ENCODE peak calls at places on chromosomes 16 and 17, in nine cellular contexts. B, O, H, C, Y, N, F, U and W are unnamed samples.

GRCh38 chr16:1089439-1089821 is 6.6 kb downstream of the C1QTNF8 start:
- DNase-seq in B (no peak), O (no peak), H (no peak), C (no peak), Y (no peak), N (no peak), F (peak; percentile 59), U (no peak), W (no peak)

GRCh38 chr17:80621335-80622169 is 76.9 kb downstream of the RPTOR start:
- DNase-seq in B (no peak), O (no peak), H (no peak), C (no peak), Y (no peak), N (no peak), F (no peak), U (no peak), W (no peak)

GRCh38 chr17:39483506-39483905 is 22.2 kb downstream of the CDK12 start:
- DNase-seq in B (no peak), O (no peak), H (no peak), C (no peak), Y (no peak), N (no peak), F (no peak), U (no peak), W (no peak)

GRCh38 chr17:79006001-79006400 is 3.6 kb downstream of the CANT1 start:
- DNase-seq in B (no peak), O (no peak), H (no peak), C (no peak), Y (no peak), N (no peak), F (no peak), U (no peak), W (no peak)

GRCh38 chr17:4313482-4314114 is 49.8 kb upstream of the ANKFY1 start:
- DNase-seq in B (no peak), O (no peak), H (no peak), C (no peak), Y (no peak), N (no peak), F (no peak), U (no peak), W (no peak)

GRCh38 chr16:76265434-76266045 is 11.7 kb upstream of the CNTNAP4 start:
- DNase-seq in B (peak; percentile 31), O (no peak), H (no peak), C (peak; percentile 57), Y (no peak), N (no peak), F (no peak), U (no peak), W (no peak)

GRCh38 chr17:48637323-48638260 is 11.4 kb upstream of the HOXB9 start:
- DNase-seq in B (no peak), O (no peak), H (no peak), C (no peak), Y (no peak), N (no peak), F (no peak), U (no peak), W (no peak)

GRCh38 chr17:17344507-17345293 is 41.5 kb downstream of the NT5M start:
- DNase-seq in B (peak; percentile 3), O (no peak), H (peak; percentile 42), C (no peak), Y (no peak), N (no peak), F (no peak), U (peak; percentile 25), W (no peak)

GRCh38 chr16:85087899-85088569 is 24.2 kb downstream of the CIBAR2 start:
- DNase-seq in B (no peak), O (no peak), H (no peak), C (no peak), Y (no peak), N (no peak), F (no peak), U (no peak), W (no peak)

GRCh38 chr16:31568577-31569359 is 41.1 kb downstream of the AHSP start:
- DNase-seq in B (no peak), O (peak; percentile 66), H (no peak), C (no peak), Y (no peak), N (no peak), F (peak; percentile 16), U (peak; percentile 65), W (no peak)

GRCh38 chr17:7589204-7589868 is 558 bp downstream of the SOX15 start:
- DNase-seq in B (peak; percentile 84), O (peak; percentile 96), H (peak; percentile 92), C (peak; percentile 80), Y (peak; percentile 89), N (no peak), F (peak; percentile 87), U (peak; percentile 86), W (peak; percentile 70)

DNA sequence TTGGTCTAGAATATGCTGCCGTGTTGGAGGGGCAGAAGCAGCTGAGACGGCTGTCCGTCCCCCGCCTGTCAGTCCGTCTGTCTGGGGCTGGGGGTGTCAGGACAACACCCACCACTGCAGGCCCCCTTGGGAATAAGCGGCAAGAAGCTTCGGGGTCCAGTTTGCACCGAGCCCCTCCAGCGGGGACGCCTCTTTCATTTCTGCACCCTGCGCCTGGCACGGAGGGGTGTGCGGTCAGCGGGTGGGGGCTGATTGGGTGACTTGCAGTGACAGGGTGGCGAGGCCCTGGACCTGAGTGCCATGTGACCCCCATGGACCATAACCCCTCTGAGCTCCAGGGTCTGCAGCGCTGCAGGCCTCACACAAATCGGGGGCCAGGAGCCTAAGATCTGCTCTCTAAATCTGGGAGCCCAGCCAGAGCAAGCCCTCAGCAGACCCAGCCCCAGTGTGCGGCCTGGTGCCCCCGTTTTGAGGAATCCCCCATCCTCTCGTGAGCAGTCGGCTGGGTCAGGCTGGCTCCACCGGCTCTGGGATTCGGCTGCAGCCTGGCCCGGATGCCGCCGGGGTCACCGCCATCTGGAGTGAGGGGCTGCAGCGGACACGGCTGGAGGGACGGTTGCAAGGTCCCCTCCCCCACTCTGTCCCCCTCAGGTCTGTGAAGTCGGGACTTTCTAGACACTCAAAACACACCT is 8.3 kb downstream of the CBFA2T3 start:
- DNase-seq in B (no peak), O (no peak), H (no peak), C (no peak), Y (no peak), N (no peak), F (no peak), U (no peak), W (no peak)
- H3K36me3 ChIP-seq in B (no peaks in the 10 kb centered on the region), O (no peaks in the 10 kb centered on the region), H (no peaks in the 10 kb centered on the region), C (no peaks in the 10 kb centered on the region), Y (no peaks in the 10 kb centered on the region), N (no peaks in the 10 kb centered on the region), F (no peaks in the 10 kb centered on the region), U (no peaks in the 10 kb centered on the region), W (no peaks in the 10 kb centered on the region)

GRCh38 chr17:76752006-76752405 is 14.1 kb downstream of the MFSD11 start:
- DNase-seq in B (no peak), O (no peak), H (no peak), C (no peak), Y (no peak), N (no peak), F (no peak), U (no peak), W (peak; percentile 49)
- H3K4me3 ChIP-seq in B (no peak overlapping the region), O (no peak overlapping the region), H (no peak overlapping the region), C (no peak overlapping the region), Y (no peak overlapping the region), N (no peak overlapping the region), F (no peak overlapping the region), U (no peak overlapping the region), W (no peak overlapping the region)

GRCh38 chr17:57885148-57885915 is 35.5 kb upstream of the MRPS23 start:
- DNase-seq in B (no peak), O (no peak), H (no peak), C (no peak), Y (no peak), N (no peak), F (no peak), U (no peak), W (no peak)

GRCh38 chr17:57879437-57880085 is 29.7 kb upstream of the MRPS23 start:
- DNase-seq in B (peak; percentile 72), O (no peak), H (no peak), C (no peak), Y (no peak), N (no peak), F (no peak), U (no peak), W (no peak)

GRCh38 chr17:57880086-57880456 is 30.2 kb upstream of the MRPS23 start:
- DNase-seq in B (no peak), O (no peak), H (no peak), C (no peak), Y (no peak), N (no peak), F (no peak), U (no peak), W (no peak)

GRCh38 chr17:57881143-57881542 is 31.3 kb upstream of the MRPS23 start:
- DNase-seq in B (peak; percentile 71), O (no peak), H (no peak), C (no peak), Y (peak; percentile 28), N (peak; percentile 44), F (no peak), U (no peak), W (no peak)

GRCh38 chr17:57881783-57882291 is 32.0 kb upstream of the MRPS23 start:
- DNase-seq in B (peak; percentile 46), O (no peak), H (no peak), C (no peak), Y (peak; percentile 37), N (no peak), F (no peak), U (no peak), W (no peak)
- H3K36me3 ChIP-seq in B (no peaks in the 10 kb centered on the region), O (peaks cover 11% of the 10 kb centered on the region), H (peaks cover 2% of the 10 kb centered on the region), C (peaks cover 2% of the 10 kb centered on the region), Y (no peaks in the 10 kb centered on the region), N (peaks cover 9% of the 10 kb centered on the region), F (peaks cover 48% of the 10 kb centered on the region), U (peaks cover 54% of the 10 kb centered on the region), W (no peaks in the 10 kb centered on the region)

GRCh38 chr16:68351463-68351862 is 40.6 kb downstream of the PRMT7 start:
- DNase-seq in B (no peak), O (no peak), H (no peak), C (no peak), Y (peak; percentile 18), N (no peak), F (no peak), U (no peak), W (no peak)

GRCh38 chr16:68351991-68352431 is 41.2 kb downstream of the PRMT7 start:
- DNase-seq in B (peak; percentile 85), O (no peak), H (peak; percentile 32), C (no peak), Y (peak; percentile 13), N (no peak), F (no peak), U (peak; percentile 75), W (no peak)

GRCh38 chr16:68349838-68350410 is 39.1 kb downstream of the PRMT7 start:
- DNase-seq in B (no peak), O (no peak), H (no peak), C (no peak), Y (no peak), N (no peak), F (no peak), U (no peak), W (no peak)

GRCh38 chr16:68348645-68349445 is 38.0 kb downstream of the PRMT7 start:
- DNase-seq in B (no peak), O (no peak), H (no peak), C (no peak), Y (no peak), N (no peak), F (no peak), U (no peak), W (no peak)

DNA sequence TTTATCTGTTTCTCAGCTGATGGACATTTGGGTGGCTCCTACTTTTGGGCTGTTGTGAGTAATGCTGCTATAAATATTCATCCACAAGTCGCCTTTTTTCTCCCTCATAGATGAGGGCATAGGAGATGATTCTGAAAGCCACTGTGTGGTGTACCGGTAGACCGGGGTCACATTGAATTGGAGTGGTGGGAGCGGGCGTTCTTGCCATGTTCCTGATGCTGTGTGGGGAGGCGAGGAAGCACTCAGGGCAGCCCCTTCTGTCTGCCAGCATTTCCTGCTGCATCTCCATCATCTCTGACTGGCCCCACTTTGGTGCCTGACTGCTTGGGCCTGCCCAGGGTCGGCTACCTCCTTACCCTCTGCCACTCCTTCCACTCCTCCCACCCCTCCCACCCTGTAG is 40.1 kb downstream of the PRMT7 start:
- DNase-seq in B (no peak), O (no peak), H (no peak), C (no peak), Y (no peak), N (no peak), F (no peak), U (no peak), W (no peak)
- H3K4me3 ChIP-seq in B (no peak overlapping the region), O (no peak overlapping the region), H (no peak overlapping the region), C (no peak overlapping the region), Y (no peak overlapping the region), N (no peak overlapping the region), F (no peak overlapping the region), U (no peak overlapping the region), W (no peak overlapping the region)